ENCODE peak calls at places on chromosomes 6 and 20, in ten cellular contexts. One of them, this sample, is unnamed.

GRCh38 chr6:52361945-52362442 is at the start of gene PAQR8:
- DNase-seq in GM12891: peak; percentile 94
- DNase-seq in GM12892: peak; percentile 92
- DNase-seq in upper lobe of left lung: peak; percentile 84
- DNase-seq in esophagus muscularis mucosa: no peak
- DNase-seq in transverse colon: peak; percentile 86
- DNase-seq in spleen: peak; percentile 96
- DNase-seq in endothelial cell of umbilical vein: peak; percentile 66
- DNase-seq in sigmoid colon: peak; percentile 87
- DNase-seq in breast epithelium: peak; percentile 27
- DNase-seq in this sample: no peak

GRCh38 chr6:6717953-6718352 is 129.4 kb downstream of the LY86 start:
- DNase-seq in GM12891: no peak
- DNase-seq in GM12892: no peak
- DNase-seq in upper lobe of left lung: peak; percentile 76
- DNase-seq in esophagus muscularis mucosa: no peak
- DNase-seq in transverse colon: no peak
- DNase-seq in spleen: no peak
- DNase-seq in endothelial cell of umbilical vein: peak; percentile 74
- DNase-seq in sigmoid colon: peak; percentile 76
- DNase-seq in breast epithelium: no peak
- DNase-seq in this sample: no peak

GRCh38 chr20:63087872-63088680 is 81.3 kb upstream of the BHLHE23 start:
- DNase-seq in GM12891: no peak
- DNase-seq in GM12892: no peak
- DNase-seq in upper lobe of left lung: no peak
- DNase-seq in esophagus muscularis mucosa: no peak
- DNase-seq in transverse colon: peak; percentile 1
- DNase-seq in spleen: peak; percentile 35
- DNase-seq in endothelial cell of umbilical vein: no peak
- DNase-seq in sigmoid colon: peak; percentile 49
- DNase-seq in breast epithelium: no peak
- DNase-seq in this sample: no peak

GRCh38 chr6:9250852-9251251 is 815.5 kb upstream of the SLC35B3 start:
- DNase-seq in GM12891: no peak
- DNase-seq in GM12892: no peak
- DNase-seq in upper lobe of left lung: peak; percentile 25
- DNase-seq in esophagus muscularis mucosa: no peak
- DNase-seq in transverse colon: peak; percentile 12
- DNase-seq in spleen: no peak
- DNase-seq in endothelial cell of umbilical vein: peak; percentile 52
- DNase-seq in sigmoid colon: no peak
- DNase-seq in breast epithelium: peak; percentile 48
- DNase-seq in this sample: no peak

GRCh38 chr6:41488392-41489129 is 57.6 kb upstream of the FOXP4 start:
- DNase-seq in GM12891: no peak
- DNase-seq in GM12892: no peak
- DNase-seq in upper lobe of left lung: no peak
- DNase-seq in esophagus muscularis mucosa: no peak
- DNase-seq in transverse colon: peak; percentile 9
- DNase-seq in spleen: peak; percentile 64
- DNase-seq in endothelial cell of umbilical vein: peak; percentile 27
- DNase-seq in sigmoid colon: no peak
- DNase-seq in breast epithelium: no peak
- DNase-seq in this sample: no peak

GRCh38 chr6:41877051-41877680 is 18.0 kb downstream of the USP49 start:
- DNase-seq in GM12891: no peak
- DNase-seq in GM12892: no peak
- DNase-seq in upper lobe of left lung: no peak
- DNase-seq in esophagus muscularis mucosa: no peak
- DNase-seq in transverse colon: no peak
- DNase-seq in spleen: no peak
- DNase-seq in endothelial cell of umbilical vein: no peak
- DNase-seq in sigmoid colon: no peak
- DNase-seq in breast epithelium: no peak
- DNase-seq in this sample: no peak

GRCh38 chr6:100665041-100665380 is 200.3 kb upstream of the SIM1 start:
- DNase-seq in GM12891: peak; percentile 2
- DNase-seq in GM12892: peak; percentile 0
- DNase-seq in upper lobe of left lung: no peak
- DNase-seq in esophagus muscularis mucosa: no peak
- DNase-seq in transverse colon: peak; percentile 19
- DNase-seq in spleen: no peak
- DNase-seq in endothelial cell of umbilical vein: no peak
- DNase-seq in sigmoid colon: no peak
- DNase-seq in breast epithelium: no peak
- DNase-seq in this sample: no peak

GRCh38 chr6:15504581-15505350 is 158.1 kb downstream of the DTNBP1 start:
- DNase-seq in GM12891: no peak
- DNase-seq in GM12892: no peak
- DNase-seq in upper lobe of left lung: peak; percentile 50
- DNase-seq in esophagus muscularis mucosa: no peak
- DNase-seq in transverse colon: peak; percentile 48
- DNase-seq in spleen: peak; percentile 76
- DNase-seq in endothelial cell of umbilical vein: peak; percentile 91
- DNase-seq in sigmoid colon: peak; percentile 92
- DNase-seq in breast epithelium: peak; percentile 82
- DNase-seq in this sample: peak; percentile 93

GRCh38 chr6:74991573-74992332 is 214.1 kb downstream of the COL12A1 start:
- DNase-seq in GM12891: no peak
- DNase-seq in GM12892: no peak
- DNase-seq in upper lobe of left lung: no peak
- DNase-seq in esophagus muscularis mucosa: no peak
- DNase-seq in transverse colon: no peak
- DNase-seq in spleen: no peak
- DNase-seq in endothelial cell of umbilical vein: peak; percentile 20
- DNase-seq in sigmoid colon: no peak
- DNase-seq in breast epithelium: no peak
- DNase-seq in this sample: no peak

GRCh38 chr6:107991061-107991460 is 33.1 kb upstream of the SEC63 start:
- DNase-seq in GM12891: no peak
- DNase-seq in GM12892: no peak
- DNase-seq in upper lobe of left lung: no peak
- DNase-seq in esophagus muscularis mucosa: no peak
- DNase-seq in transverse colon: no peak
- DNase-seq in spleen: no peak
- DNase-seq in endothelial cell of umbilical vein: no peak
- DNase-seq in sigmoid colon: no peak
- DNase-seq in breast epithelium: no peak
- DNase-seq in this sample: no peak

GRCh38 chr20:18904624-18905023 is 91.0 kb downstream of the SCP2D1 start:
- DNase-seq in GM12891: no peak
- DNase-seq in GM12892: no peak
- DNase-seq in upper lobe of left lung: no peak
- DNase-seq in esophagus muscularis mucosa: peak; percentile 72
- DNase-seq in transverse colon: peak; percentile 8
- DNase-seq in spleen: no peak
- DNase-seq in endothelial cell of umbilical vein: no peak
- DNase-seq in sigmoid colon: no peak
- DNase-seq in breast epithelium: no peak
- DNase-seq in this sample: peak; percentile 62

GRCh38 chr20:63152322-63153253 is 63.3 kb downstream of the YTHDF1 start:
- DNase-seq in GM12891: no peak
- DNase-seq in GM12892: no peak
- DNase-seq in upper lobe of left lung: no peak
- DNase-seq in esophagus muscularis mucosa: no peak
- DNase-seq in transverse colon: no peak
- DNase-seq in spleen: peak; percentile 65
- DNase-seq in endothelial cell of umbilical vein: no peak
- DNase-seq in sigmoid colon: no peak
- DNase-seq in breast epithelium: no peak
- DNase-seq in this sample: no peak

GRCh38 chr6:2403546-2403945 is 158.1 kb upstream of the GMDS start:
- DNase-seq in GM12891: no peak
- DNase-seq in GM12892: no peak
- DNase-seq in upper lobe of left lung: no peak
- DNase-seq in esophagus muscularis mucosa: no peak
- DNase-seq in transverse colon: peak; percentile 57
- DNase-seq in spleen: no peak
- DNase-seq in endothelial cell of umbilical vein: no peak
- DNase-seq in sigmoid colon: no peak
- DNase-seq in breast epithelium: no peak
- DNase-seq in this sample: no peak

GRCh38 chr20:47311211-47311610 is 45.3 kb downstream of the ZMYND8 start:
- DNase-seq in GM12891: no peak
- DNase-seq in GM12892: no peak
- DNase-seq in upper lobe of left lung: no peak
- DNase-seq in esophagus muscularis mucosa: no peak
- DNase-seq in transverse colon: no peak
- DNase-seq in spleen: no peak
- DNase-seq in endothelial cell of umbilical vein: no peak
- DNase-seq in sigmoid colon: peak; percentile 43
- DNase-seq in breast epithelium: no peak
- DNase-seq in this sample: no peak

GRCh38 chr6:150018846-150019580 is 6.3 kb downstream of the RAET1L start:
- DNase-seq in GM12891: no peak
- DNase-seq in GM12892: no peak
- DNase-seq in upper lobe of left lung: no peak
- DNase-seq in esophagus muscularis mucosa: no peak
- DNase-seq in transverse colon: no peak
- DNase-seq in spleen: no peak
- DNase-seq in endothelial cell of umbilical vein: no peak
- DNase-seq in sigmoid colon: no peak
- DNase-seq in breast epithelium: no peak
- DNase-seq in this sample: peak; percentile 52

GRCh38 chr6:114989279-114989964 is 646.6 kb upstream of the HS3ST5 start:
- DNase-seq in GM12891: no peak
- DNase-seq in GM12892: no peak
- DNase-seq in upper lobe of left lung: no peak
- DNase-seq in esophagus muscularis mucosa: no peak
- DNase-seq in transverse colon: no peak
- DNase-seq in spleen: no peak
- DNase-seq in endothelial cell of umbilical vein: no peak
- DNase-seq in sigmoid colon: no peak
- DNase-seq in breast epithelium: no peak
- DNase-seq in this sample: no peak

GRCh38 chr20:49936153-49937022 is at the start of gene RNF114:
- DNase-seq in GM12891: peak; percentile 91
- DNase-seq in GM12892: peak; percentile 95
- DNase-seq in upper lobe of left lung: peak; percentile 91
- DNase-seq in esophagus muscularis mucosa: peak; percentile 98
- DNase-seq in transverse colon: peak; percentile 95
- DNase-seq in spleen: peak; percentile 97
- DNase-seq in endothelial cell of umbilical vein: peak; percentile 83
- DNase-seq in sigmoid colon: peak; percentile 96
- DNase-seq in breast epithelium: peak; percentile 91
- DNase-seq in this sample: no peak
- TF ChIP-seq POLR2A in GM12891: peak; percentile 84
- TF ChIP-seq POLR2A in GM12892: peak; percentile 83
- TF ChIP-seq POLR2A in upper lobe of left lung: peak; percentile 96
- TF ChIP-seq POLR2A in esophagus muscularis mucosa: peak; percentile 92
- TF ChIP-seq POLR2A in transverse colon: peak; percentile 97
- TF ChIP-seq POLR2A in spleen: peak; percentile 60
- TF ChIP-seq POLR2A in endothelial cell of umbilical vein: peak; percentile 92
- TF ChIP-seq POLR2A in sigmoid colon: peak; percentile 94
- TF ChIP-seq POLR2A in breast epithelium: peak; percentile 87
- TF ChIP-seq POLR2A in this sample: peak; percentile 37

GRCh38 chr20:17809714-17810631 is 110.2 kb downstream of the BANF2 start:
- DNase-seq in GM12891: no peak
- DNase-seq in GM12892: no peak
- DNase-seq in upper lobe of left lung: no peak
- DNase-seq in esophagus muscularis mucosa: no peak
- DNase-seq in transverse colon: no peak
- DNase-seq in spleen: no peak
- DNase-seq in endothelial cell of umbilical vein: no peak
- DNase-seq in sigmoid colon: peak; percentile 49
- DNase-seq in breast epithelium: peak; percentile 34
- DNase-seq in this sample: no peak
- TF ChIP-seq POLR2AphosphoS5 in GM12891: no peak
- TF ChIP-seq POLR2AphosphoS5 in GM12892: no peak
- TF ChIP-seq POLR2AphosphoS5 in upper lobe of left lung: no peak
- TF ChIP-seq POLR2AphosphoS5 in esophagus muscularis mucosa: no peak
- TF ChIP-seq POLR2AphosphoS5 in transverse colon: no peak
- TF ChIP-seq POLR2AphosphoS5 in spleen: no peak
- TF ChIP-seq POLR2AphosphoS5 in endothelial cell of umbilical vein: no peak
- TF ChIP-seq POLR2AphosphoS5 in sigmoid colon: no peak
- TF ChIP-seq POLR2AphosphoS5 in breast epithelium: no peak
- TF ChIP-seq POLR2AphosphoS5 in this sample: no peak

GRCh38 chr6:156776470-156776840 is 723 bp upstream of the ARID1B start:
- DNase-seq in GM12891: no peak
- DNase-seq in GM12892: no peak
- DNase-seq in upper lobe of left lung: no peak
- DNase-seq in esophagus muscularis mucosa: no peak
- DNase-seq in transverse colon: no peak
- DNase-seq in spleen: no peak
- DNase-seq in endothelial cell of umbilical vein: no peak
- DNase-seq in sigmoid colon: no peak
- DNase-seq in breast epithelium: no peak
- DNase-seq in this sample: no peak
- TF ChIP-seq POLR2A in GM12891: peak; percentile 69
- TF ChIP-seq POLR2A in GM12892: no peak
- TF ChIP-seq POLR2A in upper lobe of left lung: no peak
- TF ChIP-seq POLR2A in esophagus muscularis mucosa: no peak
- TF ChIP-seq POLR2A in transverse colon: no peak
- TF ChIP-seq POLR2A in spleen: no peak
- TF ChIP-seq POLR2A in endothelial cell of umbilical vein: no peak
- TF ChIP-seq POLR2A in sigmoid colon: no peak
- TF ChIP-seq POLR2A in breast epithelium: no peak
- TF ChIP-seq POLR2A in this sample: no peak

GRCh38 chr20:6235510-6235909 is 112.7 kb upstream of the FERMT1 start:
- DNase-seq in GM12891: no peak
- DNase-seq in GM12892: no peak
- DNase-seq in upper lobe of left lung: no peak
- DNase-seq in esophagus muscularis mucosa: no peak
- DNase-seq in transverse colon: no peak
- DNase-seq in spleen: no peak
- DNase-seq in endothelial cell of umbilical vein: no peak
- DNase-seq in sigmoid colon: no peak
- DNase-seq in breast epithelium: no peak
- DNase-seq in this sample: no peak
- TF ChIP-seq POLR2AphosphoS5 in GM12891: no peak
- TF ChIP-seq POLR2AphosphoS5 in GM12892: no peak
- TF ChIP-seq POLR2AphosphoS5 in upper lobe of left lung: no peak
- TF ChIP-seq POLR2AphosphoS5 in esophagus muscularis mucosa: no peak
- TF ChIP-seq POLR2AphosphoS5 in transverse colon: no peak
- TF ChIP-seq POLR2AphosphoS5 in spleen: no peak
- TF ChIP-seq POLR2AphosphoS5 in endothelial cell of umbilical vein: no peak
- TF ChIP-seq POLR2AphosphoS5 in sigmoid colon: no peak
- TF ChIP-seq POLR2AphosphoS5 in breast epithelium: no peak
- TF ChIP-seq POLR2AphosphoS5 in this sample: no peak

DNA sequence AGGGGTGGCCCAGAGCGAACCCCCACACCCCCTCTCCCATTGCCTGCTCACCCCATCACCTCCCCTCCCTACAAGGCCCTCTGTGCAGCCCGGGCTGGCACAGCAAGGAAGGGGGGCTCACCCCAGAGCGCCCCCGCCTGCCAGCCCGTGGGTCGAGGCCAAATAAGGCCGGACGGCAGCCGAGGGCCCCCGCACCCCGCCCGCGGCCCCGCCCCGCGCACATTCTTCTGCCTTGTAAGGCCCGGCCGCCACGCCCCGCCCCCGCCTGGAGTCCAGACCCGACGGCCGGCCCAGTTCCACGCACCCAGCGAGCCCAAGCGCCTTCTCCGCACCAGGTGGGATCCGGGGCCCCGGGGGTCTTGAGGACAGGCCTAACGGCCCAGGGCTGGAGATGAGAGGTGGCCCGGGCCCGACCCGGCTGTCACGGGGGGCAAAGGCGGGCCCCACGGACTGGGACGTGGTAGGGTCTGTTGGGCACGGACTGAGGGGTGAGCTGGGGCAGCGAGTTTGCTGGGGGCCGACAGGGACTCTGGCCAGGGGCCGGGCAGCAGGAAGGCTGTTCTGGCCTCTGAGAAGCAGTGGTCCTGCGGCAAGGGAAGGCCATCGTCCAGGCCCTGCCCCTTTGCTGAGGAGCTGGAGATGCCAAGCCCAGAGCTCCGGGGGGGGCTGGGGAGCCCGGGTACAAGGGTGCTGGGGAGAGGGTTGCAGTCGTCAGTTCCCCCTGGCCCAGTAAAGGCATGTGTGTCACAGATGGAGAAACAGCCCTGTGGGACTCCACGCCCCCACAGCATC is at the start of gene MYL9:
- DNase-seq in GM12891: peak; percentile 81
- DNase-seq in GM12892: peak; percentile 67
- DNase-seq in upper lobe of left lung: peak; percentile 94
- DNase-seq in esophagus muscularis mucosa: peak; percentile 96
- DNase-seq in transverse colon: peak; percentile 89
- DNase-seq in spleen: peak; percentile 92
- DNase-seq in endothelial cell of umbilical vein: peak; percentile 43
- DNase-seq in sigmoid colon: peak; percentile 99
- DNase-seq in breast epithelium: peak; percentile 94
- DNase-seq in this sample: no peak
- TF ChIP-seq POLR2A in GM12891: no peak
- TF ChIP-seq POLR2A in GM12892: peak; percentile 35
- TF ChIP-seq POLR2A in upper lobe of left lung: peak; percentile 58
- TF ChIP-seq POLR2A in esophagus muscularis mucosa: no peak
- TF ChIP-seq POLR2A in transverse colon: peak; percentile 41
- TF ChIP-seq POLR2A in spleen: no peak
- TF ChIP-seq POLR2A in endothelial cell of umbilical vein: peak; percentile 49
- TF ChIP-seq POLR2A in sigmoid colon: peak; percentile 90
- TF ChIP-seq POLR2A in breast epithelium: peak; percentile 49
- TF ChIP-seq POLR2A in this sample: peak; percentile 50